ENCODE peak calls at places on chromosomes 6 and 20, in seven cellular contexts. One of them, this sample, is unnamed.

GRCh38 chr6:138109042-138109997 is 2.1 kb upstream of the PERP start:
- DNase-seq in dorsolateral prefrontal cortex: peak; percentile 69
- DNase-seq in tibial artery: peak; percentile 80
- DNase-seq in stomach: peak; percentile 85
- DNase-seq in body of pancreas: peak; percentile 85
- DNase-seq in lung: peak; percentile 68
- DNase-seq in foreskin fibroblast: peak; percentile 59
- DNase-seq in this sample: peak; percentile 63

GRCh38 chr6:56766806-56767178 is 124.1 kb upstream of the DST start:
- DNase-seq in stomach: no peak
- DNase-seq in tibial artery: no peak
- DNase-seq in foreskin fibroblast: peak; percentile 67
- DNase-seq in lung: no peak
- DNase-seq in body of pancreas: no peak
- DNase-seq in dorsolateral prefrontal cortex: no peak
- DNase-seq in this sample: peak; percentile 52

GRCh38 chr6:13568970-13569369 is 5.4 kb upstream of the SIRT5 start:
- DNase-seq in body of pancreas: no peak
- DNase-seq in tibial artery: no peak
- DNase-seq in foreskin fibroblast: no peak
- DNase-seq in stomach: no peak
- DNase-seq in lung: no peak
- DNase-seq in dorsolateral prefrontal cortex: no peak
- DNase-seq in this sample: no peak

GRCh38 chr6:144215402-144215931 is 65.2 kb downstream of the STX11 start:
- DNase-seq in stomach: no peak
- DNase-seq in lung: no peak
- DNase-seq in tibial artery: peak; percentile 71
- DNase-seq in foreskin fibroblast: peak; percentile 29
- DNase-seq in body of pancreas: peak; percentile 44
- DNase-seq in dorsolateral prefrontal cortex: no peak
- DNase-seq in this sample: peak; percentile 55

GRCh38 chr6:11251553-11252358 is 19.3 kb upstream of the NEDD9 start:
- DNase-seq in foreskin fibroblast: peak; percentile 87
- DNase-seq in lung: no peak
- DNase-seq in body of pancreas: peak; percentile 55
- DNase-seq in stomach: peak; percentile 50
- DNase-seq in dorsolateral prefrontal cortex: peak; percentile 49
- DNase-seq in tibial artery: peak; percentile 90
- DNase-seq in this sample: no peak

GRCh38 chr20:36018208-36018988 is 50.0 kb downstream of the CNBD2 start:
- DNase-seq in tibial artery: no peak
- DNase-seq in dorsolateral prefrontal cortex: no peak
- DNase-seq in stomach: no peak
- DNase-seq in foreskin fibroblast: no peak
- DNase-seq in lung: no peak
- DNase-seq in body of pancreas: no peak
- DNase-seq in this sample: no peak

GRCh38 chr20:63361507-63362425 is 617 bp upstream of the CHRNA4 start:
- DNase-seq in foreskin fibroblast: no peak
- DNase-seq in lung: no peak
- DNase-seq in body of pancreas: no peak
- DNase-seq in stomach: no peak
- DNase-seq in tibial artery: no peak
- DNase-seq in dorsolateral prefrontal cortex: no peak
- DNase-seq in this sample: no peak

GRCh38 chr6:94394822-94395221 is 975.5 kb upstream of the EPHA7 start:
- DNase-seq in stomach: no peak
- DNase-seq in lung: no peak
- DNase-seq in body of pancreas: no peak
- DNase-seq in tibial artery: no peak
- DNase-seq in dorsolateral prefrontal cortex: no peak
- DNase-seq in foreskin fibroblast: no peak
- DNase-seq in this sample: no peak

GRCh38 chr6:63824722-63825121 is 189.1 kb downstream of the PHF3 start:
- DNase-seq in stomach: no peak
- DNase-seq in body of pancreas: no peak
- DNase-seq in foreskin fibroblast: no peak
- DNase-seq in lung: no peak
- DNase-seq in dorsolateral prefrontal cortex: no peak
- DNase-seq in tibial artery: no peak
- DNase-seq in this sample: no peak

GRCh38 chr6:148217921-148218320 is 124.7 kb upstream of the SASH1 start:
- DNase-seq in foreskin fibroblast: no peak
- DNase-seq in body of pancreas: no peak
- DNase-seq in lung: peak; percentile 31
- DNase-seq in tibial artery: no peak
- DNase-seq in stomach: no peak
- DNase-seq in dorsolateral prefrontal cortex: no peak
- DNase-seq in this sample: no peak
- TF ChIP-seq CTCF in foreskin fibroblast: no peak
- TF ChIP-seq CTCF in body of pancreas: no peak
- TF ChIP-seq CTCF in lung: no peak
- TF ChIP-seq CTCF in tibial artery: no peak
- TF ChIP-seq CTCF in stomach: no peak
- TF ChIP-seq CTCF in dorsolateral prefrontal cortex: no peak
- TF ChIP-seq CTCF in this sample: no peak

GRCh38 chr6:43493833-43494232 is 16.3 kb downstream of the LRRC73 start:
- DNase-seq in body of pancreas: no peak
- DNase-seq in tibial artery: no peak
- DNase-seq in lung: no peak
- DNase-seq in stomach: no peak
- DNase-seq in dorsolateral prefrontal cortex: no peak
- DNase-seq in foreskin fibroblast: no peak
- DNase-seq in this sample: no peak
- TF ChIP-seq CTCF in body of pancreas: no peak
- TF ChIP-seq CTCF in tibial artery: no peak
- TF ChIP-seq CTCF in lung: no peak
- TF ChIP-seq CTCF in stomach: no peak
- TF ChIP-seq CTCF in dorsolateral prefrontal cortex: no peak
- TF ChIP-seq CTCF in foreskin fibroblast: no peak
- TF ChIP-seq CTCF in this sample: no peak

DNA sequence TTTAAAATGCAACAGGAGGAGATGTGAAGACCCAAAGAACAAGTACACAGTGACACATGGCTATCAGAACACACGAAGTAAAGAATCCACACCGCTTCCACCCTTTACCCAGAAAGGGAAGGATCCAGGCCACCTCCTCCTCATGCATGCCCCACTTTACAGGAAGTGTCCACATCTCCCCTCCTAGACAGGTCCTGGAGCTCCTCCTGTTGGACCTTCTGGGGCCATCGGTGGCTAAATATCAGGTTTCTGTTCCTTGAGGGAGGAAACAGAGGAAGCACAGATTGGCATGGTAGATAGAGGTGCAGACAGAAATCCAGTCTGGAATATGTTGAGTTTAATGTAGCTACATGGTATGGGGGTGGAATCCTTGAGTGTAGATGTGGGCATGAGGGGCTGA is 10.9 kb downstream of the NINL start:
- DNase-seq in stomach: no peak
- DNase-seq in foreskin fibroblast: peak; percentile 50
- DNase-seq in lung: no peak
- DNase-seq in dorsolateral prefrontal cortex: no peak
- DNase-seq in body of pancreas: no peak
- DNase-seq in tibial artery: no peak
- DNase-seq in this sample: no peak
- TF ChIP-seq CTCF in stomach: no peak
- TF ChIP-seq CTCF in foreskin fibroblast: peak; percentile 34
- TF ChIP-seq CTCF in lung: no peak
- TF ChIP-seq CTCF in dorsolateral prefrontal cortex: no peak
- TF ChIP-seq CTCF in body of pancreas: no peak
- TF ChIP-seq CTCF in tibial artery: no peak
- TF ChIP-seq CTCF in this sample: no peak

DNA sequence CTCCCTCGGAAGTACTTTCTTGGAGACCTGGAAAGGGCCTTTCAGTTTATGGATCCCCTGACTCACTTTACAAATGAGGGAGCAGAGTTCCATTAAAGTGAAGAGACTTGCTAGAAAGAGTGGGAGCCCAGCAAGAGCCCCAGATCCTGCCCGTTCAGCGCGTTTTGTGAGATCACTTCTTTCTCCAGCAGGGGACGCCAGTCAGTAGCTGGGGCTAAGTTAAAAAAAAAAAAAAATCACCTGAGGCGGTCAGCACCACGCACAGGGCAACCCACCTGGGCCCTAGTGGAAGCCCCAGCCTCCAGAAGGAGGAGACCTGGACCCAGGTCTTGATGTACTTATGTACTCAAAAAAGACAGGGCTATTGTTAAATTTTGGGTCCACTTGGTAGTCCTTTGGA is 274.5 kb upstream of the RNF24 start:
- DNase-seq in lung: no peak
- DNase-seq in dorsolateral prefrontal cortex: no peak
- DNase-seq in body of pancreas: no peak
- DNase-seq in stomach: no peak
- DNase-seq in tibial artery: no peak
- DNase-seq in foreskin fibroblast: no peak
- DNase-seq in this sample: no peak
- TF ChIP-seq CTCF in lung: no peak
- TF ChIP-seq CTCF in dorsolateral prefrontal cortex: no peak
- TF ChIP-seq CTCF in body of pancreas: no peak
- TF ChIP-seq CTCF in stomach: no peak
- TF ChIP-seq CTCF in tibial artery: no peak
- TF ChIP-seq CTCF in foreskin fibroblast: peak; percentile 5
- TF ChIP-seq CTCF in this sample: no peak

GRCh38 chr6:134534708-134535149 is 216.8 kb upstream of the SGK1 start:
- DNase-seq in body of pancreas: no peak
- DNase-seq in dorsolateral prefrontal cortex: no peak
- DNase-seq in tibial artery: no peak
- DNase-seq in foreskin fibroblast: peak; percentile 48
- DNase-seq in stomach: no peak
- DNase-seq in lung: no peak
- DNase-seq in this sample: no peak

GRCh38 chr6:134539865-134540323 is 222.0 kb upstream of the SGK1 start:
- DNase-seq in tibial artery: no peak
- DNase-seq in lung: no peak
- DNase-seq in stomach: no peak
- DNase-seq in foreskin fibroblast: no peak
- DNase-seq in dorsolateral prefrontal cortex: no peak
- DNase-seq in body of pancreas: no peak
- DNase-seq in this sample: no peak

GRCh38 chr6:134533991-134534390 is 216.1 kb upstream of the SGK1 start:
- DNase-seq in foreskin fibroblast: no peak
- DNase-seq in body of pancreas: peak; percentile 58
- DNase-seq in tibial artery: no peak
- DNase-seq in dorsolateral prefrontal cortex: no peak
- DNase-seq in lung: no peak
- DNase-seq in stomach: no peak
- DNase-seq in this sample: no peak

GRCh38 chr6:134535831-134536230 is 217.9 kb upstream of the SGK1 start:
- DNase-seq in body of pancreas: no peak
- DNase-seq in tibial artery: no peak
- DNase-seq in foreskin fibroblast: no peak
- DNase-seq in lung: no peak
- DNase-seq in dorsolateral prefrontal cortex: no peak
- DNase-seq in stomach: no peak
- DNase-seq in this sample: no peak

GRCh38 chr6:134537146-134537555 is 219.2 kb upstream of the SGK1 start:
- DNase-seq in lung: no peak
- DNase-seq in foreskin fibroblast: peak; percentile 98
- DNase-seq in stomach: no peak
- DNase-seq in body of pancreas: no peak
- DNase-seq in dorsolateral prefrontal cortex: no peak
- DNase-seq in tibial artery: no peak
- DNase-seq in this sample: no peak
- TF ChIP-seq CTCF in lung: no peak
- TF ChIP-seq CTCF in foreskin fibroblast: no peak
- TF ChIP-seq CTCF in stomach: no peak
- TF ChIP-seq CTCF in body of pancreas: no peak
- TF ChIP-seq CTCF in dorsolateral prefrontal cortex: no peak
- TF ChIP-seq CTCF in tibial artery: no peak
- TF ChIP-seq CTCF in this sample: no peak

DNA sequence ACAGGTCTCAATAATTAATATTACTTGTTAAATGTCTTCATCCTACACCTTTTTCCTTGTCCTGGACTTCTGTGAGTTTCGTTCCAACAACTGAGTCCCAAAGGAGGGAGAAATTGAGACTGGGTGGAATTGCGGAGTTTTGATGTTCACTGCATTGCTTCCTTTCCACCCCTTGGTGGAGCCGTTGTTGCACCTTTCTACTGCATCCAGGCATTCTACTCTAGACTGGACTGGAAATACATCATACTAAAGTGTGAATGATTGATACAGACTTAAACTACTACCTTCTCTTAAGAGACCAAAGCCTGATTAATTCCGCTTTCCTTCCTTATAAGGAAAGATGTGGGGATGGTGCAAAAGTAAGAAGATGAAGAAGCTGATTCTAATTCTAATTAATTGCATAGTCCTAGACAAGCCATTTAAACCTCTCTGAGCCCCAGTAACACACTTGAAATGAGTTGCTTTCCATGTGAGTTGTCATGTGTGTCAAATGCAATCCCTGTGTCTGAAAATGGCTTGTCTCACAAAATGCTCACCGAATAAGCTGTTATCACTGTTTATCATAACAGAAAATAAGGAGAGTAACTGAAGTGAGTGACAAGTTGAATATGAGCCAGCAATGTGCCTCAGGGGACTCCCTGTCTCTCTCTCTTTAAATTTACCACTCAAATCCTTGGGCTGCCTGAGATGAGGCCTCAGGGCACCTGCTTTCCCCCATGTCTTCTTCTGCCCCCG is 338.3 kb upstream of the CHD6 start:
- DNase-seq in lung: no peak
- DNase-seq in foreskin fibroblast: no peak
- DNase-seq in body of pancreas: peak; percentile 8
- DNase-seq in tibial artery: no peak
- DNase-seq in stomach: no peak
- DNase-seq in dorsolateral prefrontal cortex: no peak
- DNase-seq in this sample: no peak
- TF ChIP-seq CTCF in lung: no peak
- TF ChIP-seq CTCF in foreskin fibroblast: no peak
- TF ChIP-seq CTCF in body of pancreas: peak; percentile 43
- TF ChIP-seq CTCF in tibial artery: no peak
- TF ChIP-seq CTCF in stomach: no peak
- TF ChIP-seq CTCF in dorsolateral prefrontal cortex: peak; percentile 56
- TF ChIP-seq CTCF in this sample: no peak

DNA sequence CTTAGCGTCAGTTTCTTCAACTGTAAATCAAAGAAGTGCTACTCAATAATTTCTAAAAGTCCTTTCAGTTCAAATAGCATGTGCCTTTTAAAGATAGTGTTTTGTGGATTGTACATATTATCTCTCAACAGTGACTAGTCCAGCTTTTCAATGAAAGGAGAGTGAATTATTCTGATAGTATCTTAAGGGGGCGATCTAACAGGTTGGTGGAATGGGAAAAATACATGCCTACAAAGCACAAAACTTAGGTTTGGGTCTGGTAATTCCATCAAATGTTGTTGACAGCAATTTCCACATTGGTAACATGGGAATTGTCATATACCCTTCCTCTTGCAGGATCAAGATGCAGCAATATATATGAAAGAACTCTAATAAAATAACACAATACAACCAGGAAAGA is 50.1 kb upstream of the HDGFL1 start:
- DNase-seq in body of pancreas: no peak
- DNase-seq in dorsolateral prefrontal cortex: no peak
- DNase-seq in foreskin fibroblast: no peak
- DNase-seq in lung: no peak
- DNase-seq in tibial artery: no peak
- DNase-seq in stomach: no peak
- DNase-seq in this sample: no peak
- TF ChIP-seq CTCF in body of pancreas: no peak
- TF ChIP-seq CTCF in dorsolateral prefrontal cortex: no peak
- TF ChIP-seq CTCF in foreskin fibroblast: no peak
- TF ChIP-seq CTCF in lung: no peak
- TF ChIP-seq CTCF in tibial artery: no peak
- TF ChIP-seq CTCF in stomach: no peak
- TF ChIP-seq CTCF in this sample: no peak